ENCODE peak calls at places on chromosomes 5 and 9, in eight cellular contexts. One of them, this sample, is unnamed.

GRCh38 chr9:99239341-99240055 is 17.4 kb downstream of the SEC61B start:
- DNase-seq in globus pallidus: no peak
- DNase-seq in HFFc6: peak; percentile 43
- DNase-seq in frontal cortex: no peak
- DNase-seq in left cardiac atrium: no peak
- DNase-seq in NCI-H2081: no peak
- DNase-seq in activated CD8-positive, alpha-beta T cell treated with anti-CD3 and anti-CD28 coated beads for 36 hours: no peak
- DNase-seq in memory B cell: no peak
- DNase-seq in this sample: no peak

GRCh38 chr9:4510546-4511322 is 20.5 kb downstream of the SLC1A1 start:
- DNase-seq in globus pallidus: no peak
- DNase-seq in HFFc6: no peak
- DNase-seq in frontal cortex: no peak
- DNase-seq in left cardiac atrium: no peak
- DNase-seq in NCI-H2081: no peak
- DNase-seq in activated CD8-positive, alpha-beta T cell treated with anti-CD3 and anti-CD28 coated beads for 36 hours: no peak
- DNase-seq in memory B cell: no peak
- DNase-seq in this sample: no peak

GRCh38 chr5:125659316-125660071 is 763.7 kb upstream of the GRAMD2B start:
- DNase-seq in globus pallidus: no peak
- DNase-seq in HFFc6: no peak
- DNase-seq in frontal cortex: no peak
- DNase-seq in left cardiac atrium: no peak
- DNase-seq in NCI-H2081: no peak
- DNase-seq in activated CD8-positive, alpha-beta T cell treated with anti-CD3 and anti-CD28 coated beads for 36 hours: no peak
- DNase-seq in memory B cell: no peak
- DNase-seq in this sample: no peak

GRCh38 chr9:23824241-23825142 is 1.5 kb downstream of the ELAVL2 start:
- DNase-seq in globus pallidus: peak; percentile 5
- DNase-seq in HFFc6: no peak
- DNase-seq in frontal cortex: no peak
- DNase-seq in left cardiac atrium: no peak
- DNase-seq in NCI-H2081: peak; percentile 36
- DNase-seq in activated CD8-positive, alpha-beta T cell treated with anti-CD3 and anti-CD28 coated beads for 36 hours: no peak
- DNase-seq in memory B cell: no peak
- DNase-seq in this sample: no peak

GRCh38 chr5:67065237-67065636 is 131.4 kb downstream of the CD180 start:
- DNase-seq in globus pallidus: no peak
- DNase-seq in HFFc6: no peak
- DNase-seq in frontal cortex: no peak
- DNase-seq in left cardiac atrium: no peak
- DNase-seq in NCI-H2081: no peak
- DNase-seq in activated CD8-positive, alpha-beta T cell treated with anti-CD3 and anti-CD28 coated beads for 36 hours: peak; percentile 61
- DNase-seq in memory B cell: no peak
- DNase-seq in this sample: no peak

GRCh38 chr9:88791105-88791805 is 200.0 kb upstream of the S1PR3 start:
- DNase-seq in globus pallidus: no peak
- DNase-seq in HFFc6: peak; percentile 65
- DNase-seq in frontal cortex: no peak
- DNase-seq in left cardiac atrium: peak; percentile 36
- DNase-seq in NCI-H2081: no peak
- DNase-seq in activated CD8-positive, alpha-beta T cell treated with anti-CD3 and anti-CD28 coated beads for 36 hours: no peak
- DNase-seq in memory B cell: no peak
- DNase-seq in this sample: no peak

GRCh38 chr9:135908334-135909204 is 1.2 kb upstream of the CAMSAP1 start:
- DNase-seq in globus pallidus: no peak
- DNase-seq in HFFc6: no peak
- DNase-seq in frontal cortex: no peak
- DNase-seq in left cardiac atrium: peak; percentile 36
- DNase-seq in NCI-H2081: peak; percentile 23
- DNase-seq in activated CD8-positive, alpha-beta T cell treated with anti-CD3 and anti-CD28 coated beads for 36 hours: peak; percentile 21
- DNase-seq in memory B cell: peak; percentile 25
- DNase-seq in this sample: no peak

GRCh38 chr9:134885647-134886412 is 5.2 kb downstream of the FCN2 start:
- DNase-seq in globus pallidus: no peak
- DNase-seq in HFFc6: no peak
- DNase-seq in frontal cortex: no peak
- DNase-seq in left cardiac atrium: no peak
- DNase-seq in NCI-H2081: no peak
- DNase-seq in activated CD8-positive, alpha-beta T cell treated with anti-CD3 and anti-CD28 coated beads for 36 hours: no peak
- DNase-seq in memory B cell: no peak
- DNase-seq in this sample: no peak

This sample was measured in CD14-positive monocyte.